ENCODE peak calls at places on chromosome 12, in four cellular contexts. One of them, this sample, is unnamed. For H3K4me1 and H3K36me3, the result is how much of the 10 kb centered on the place peaks cover.

GRCh38 chr12:53976172-53976822 is 1.5 kb upstream of the HOTAIR start:
- DNase-seq in RWPE2: no peak
- DNase-seq in pancreas: no peak
- DNase-seq in body of pancreas: no peak
- DNase-seq in this sample: no peak

GRCh38 chr12:50302686-50303085 is 19.4 kb upstream of the LIMA1 start:
- DNase-seq in RWPE2: no peak
- DNase-seq in body of pancreas: no peak
- DNase-seq in pancreas: no peak
- DNase-seq in this sample: no peak

GRCh38 chr12:42696424-42697149 is 107.0 kb upstream of the PRICKLE1 start:
- DNase-seq in body of pancreas: peak
- DNase-seq in pancreas: no peak
- DNase-seq in RWPE2: no peak
- DNase-seq in this sample: peak

GRCh38 chr12:52716061-52716460 is 12.7 kb upstream of the KRT77 start:
- DNase-seq in pancreas: no peak
- DNase-seq in body of pancreas: no peak
- DNase-seq in RWPE2: no peak
- DNase-seq in this sample: no peak

GRCh38 chr12:92745874-92746553 is 43.2 kb downstream of the PLEKHG7 start:
- DNase-seq in pancreas: no peak
- DNase-seq in body of pancreas: peak
- DNase-seq in RWPE2: peak
- DNase-seq in this sample: peak

GRCh38 chr12:19125325-19125724 is 4.2 kb upstream of the PLEKHA5 start:
- DNase-seq in pancreas: no peak
- DNase-seq in RWPE2: no peak
- DNase-seq in body of pancreas: no peak
- DNase-seq in this sample: no peak

GRCh38 chr12:50825372-50825838 is 17.3 kb upstream of the TMPRSS12 start:
- DNase-seq in body of pancreas: peak
- DNase-seq in pancreas: no peak
- DNase-seq in RWPE2: no peak
- DNase-seq in this sample: no peak

GRCh38 chr12:26113853-26114719 is 10.8 kb downstream of the BHLHE41 start:
- DNase-seq in RWPE2: peak
- DNase-seq in pancreas: peak
- DNase-seq in body of pancreas: peak
- DNase-seq in this sample: peak

GRCh38 chr12:4032906-4033628 is 159.9 kb upstream of the PARP11 start:
- DNase-seq in RWPE2: no peak
- DNase-seq in pancreas: no peak
- DNase-seq in body of pancreas: no peak
- DNase-seq in this sample: no peak

GRCh38 chr12:779745-780734 is 27.7 kb downstream of the WNK1 start:
- DNase-seq in RWPE2: no peak
- DNase-seq in body of pancreas: no peak
- DNase-seq in pancreas: no peak
- DNase-seq in this sample: no peak

GRCh38 chr12:71536939-71537622 is 97.5 kb downstream of the LGR5 start:
- DNase-seq in pancreas: no peak
- DNase-seq in body of pancreas: no peak
- DNase-seq in RWPE2: no peak
- DNase-seq in this sample: no peak

DNA sequence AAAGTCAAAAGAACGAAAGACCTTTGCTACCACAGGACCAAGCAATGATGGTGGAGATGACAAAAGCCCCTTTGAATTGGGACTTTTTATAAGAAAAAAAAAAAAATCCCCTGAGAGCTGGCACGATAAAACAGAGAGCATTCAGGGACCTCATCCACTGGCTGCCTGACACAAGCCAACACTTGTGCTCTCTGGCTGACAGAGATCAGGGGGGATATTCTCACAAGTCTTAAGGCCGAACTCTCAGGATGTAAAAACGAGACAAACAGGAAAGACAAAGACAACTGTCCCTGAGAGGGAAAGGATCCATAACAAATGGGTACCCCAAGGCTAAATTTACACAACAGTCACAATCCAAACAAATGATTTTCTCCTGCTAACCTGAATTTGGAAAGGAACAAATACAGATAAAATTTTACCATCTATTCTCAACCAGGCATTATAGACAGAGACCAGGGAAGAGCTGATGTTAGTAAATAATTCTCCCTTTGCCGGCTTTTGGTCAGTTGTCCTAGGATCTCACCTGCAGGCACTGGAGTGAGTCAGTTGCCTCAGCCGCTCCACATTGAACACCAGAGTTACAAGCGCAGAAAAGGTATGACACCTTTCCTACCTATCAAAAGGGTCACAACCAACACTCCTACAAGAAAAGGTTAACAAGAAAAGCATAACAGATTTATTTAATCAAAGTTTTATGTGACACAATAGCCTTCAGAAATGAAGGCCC is 37.9 kb upstream of the GARIN6 start:
- DNase-seq in RWPE2: no peak
- DNase-seq in pancreas: no peak
- DNase-seq in body of pancreas: no peak
- DNase-seq in this sample: no peak
- H3K4me3 ChIP-seq in RWPE2: no peak
- H3K4me3 ChIP-seq in pancreas: no peak
- H3K4me3 ChIP-seq in body of pancreas: no peak
- H3K4me3 ChIP-seq in this sample: no peak

GRCh38 chr12:111417784-111418593 is 12.3 kb downstream of the SH2B3 start:
- DNase-seq in RWPE2: no peak
- DNase-seq in body of pancreas: no peak
- DNase-seq in pancreas: no peak
- DNase-seq in this sample: no peak

GRCh38 chr12:111417290-111417689 is 11.6 kb downstream of the SH2B3 start:
- DNase-seq in pancreas: no peak
- DNase-seq in body of pancreas: no peak
- DNase-seq in RWPE2: no peak
- DNase-seq in this sample: no peak

GRCh38 chr12:111420494-111420893 is 14.8 kb downstream of the SH2B3 start:
- DNase-seq in body of pancreas: no peak
- DNase-seq in RWPE2: no peak
- DNase-seq in pancreas: no peak
- DNase-seq in this sample: no peak

GRCh38 chr12:111418594-111418880 is 12.8 kb downstream of the SH2B3 start:
- DNase-seq in body of pancreas: no peak
- DNase-seq in RWPE2: no peak
- DNase-seq in pancreas: no peak
- DNase-seq in this sample: no peak

DNA sequence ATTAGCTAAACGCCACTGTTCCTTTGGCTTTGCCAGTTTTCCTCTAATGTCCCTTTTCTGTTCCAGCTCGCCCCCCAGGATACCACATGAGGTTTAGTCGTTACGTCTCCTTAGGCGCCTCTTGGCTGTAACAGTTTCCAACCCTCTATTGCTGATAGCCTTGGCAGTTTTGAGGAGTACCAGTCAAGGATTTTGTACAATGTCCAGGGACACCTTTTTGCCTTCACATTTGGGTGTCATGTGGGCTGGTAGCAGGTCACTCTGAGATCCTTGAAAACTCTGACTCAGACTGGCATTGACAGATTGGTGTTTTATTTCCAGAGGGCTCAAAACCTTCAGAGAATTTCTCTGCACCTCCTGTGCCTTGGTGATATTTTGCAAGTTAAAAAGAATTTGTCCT is 14.1 kb downstream of the SH2B3 start:
- DNase-seq in pancreas: no peak
- DNase-seq in RWPE2: no peak
- DNase-seq in body of pancreas: no peak
- DNase-seq in this sample: no peak
- H3K4me1 ChIP-seq in pancreas: under half
- H3K4me1 ChIP-seq in RWPE2: under half
- H3K4me1 ChIP-seq in body of pancreas: under half
- H3K4me1 ChIP-seq in this sample: half or more

GRCh38 chr12:105196090-105196489 is 39.9 kb downstream of the APPL2 start:
- DNase-seq in RWPE2: no peak
- DNase-seq in body of pancreas: no peak
- DNase-seq in pancreas: no peak
- DNase-seq in this sample: no peak
- H3K36me3 ChIP-seq in RWPE2: under half
- H3K36me3 ChIP-seq in body of pancreas: under half
- H3K36me3 ChIP-seq in pancreas: under half
- H3K36me3 ChIP-seq in this sample: half or more

DNA sequence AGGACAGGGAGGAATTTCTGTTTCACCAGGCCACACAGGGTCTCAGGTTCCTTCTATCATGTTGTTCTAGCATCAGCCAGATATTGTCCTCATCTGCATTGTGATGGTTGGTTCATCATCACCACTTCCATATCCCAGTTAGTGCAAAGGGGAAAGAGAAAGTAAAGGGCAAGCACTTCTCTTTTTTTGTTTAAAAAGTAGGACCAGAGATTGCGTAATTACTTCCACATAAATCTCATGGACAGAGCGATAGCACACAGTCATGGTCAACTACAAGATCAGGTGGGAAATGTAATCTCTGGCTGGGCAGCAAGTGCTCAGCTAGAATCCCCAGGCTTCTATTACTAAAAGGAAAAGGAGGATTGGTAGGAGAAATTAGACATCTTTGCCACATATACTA is 155.1 kb downstream of the KIF21A start:
- DNase-seq in RWPE2: no peak
- DNase-seq in body of pancreas: no peak
- DNase-seq in pancreas: no peak
- DNase-seq in this sample: no peak
- H3K4me3 ChIP-seq in RWPE2: no peak
- H3K4me3 ChIP-seq in body of pancreas: no peak
- H3K4me3 ChIP-seq in pancreas: no peak
- H3K4me3 ChIP-seq in this sample: no peak

GRCh38 chr12:6205144-6205539 is 4.9 kb downstream of the CD9 start:
- DNase-seq in body of pancreas: no peak
- DNase-seq in pancreas: no peak
- DNase-seq in RWPE2: no peak
- DNase-seq in this sample: peak

GRCh38 chr12:6204533-6205143 is 4.4 kb downstream of the CD9 start:
- DNase-seq in body of pancreas: no peak
- DNase-seq in RWPE2: no peak
- DNase-seq in pancreas: no peak
- DNase-seq in this sample: no peak

GRCh38 chr12:6207254-6207942 is 7.2 kb downstream of the CD9 start:
- DNase-seq in RWPE2: no peak
- DNase-seq in pancreas: no peak
- DNase-seq in body of pancreas: no peak
- DNase-seq in this sample: no peak

GRCh38 chr12:6205761-6206160 is 5.6 kb downstream of the CD9 start:
- DNase-seq in pancreas: no peak
- DNase-seq in RWPE2: no peak
- DNase-seq in body of pancreas: no peak
- DNase-seq in this sample: no peak

GRCh38 chr12:6206327-6206726 is 6.1 kb downstream of the CD9 start:
- DNase-seq in body of pancreas: no peak
- DNase-seq in RWPE2: no peak
- DNase-seq in pancreas: no peak
- DNase-seq in this sample: no peak
- H3K4me1 ChIP-seq in body of pancreas: under half
- H3K4me1 ChIP-seq in RWPE2: half or more
- H3K4me1 ChIP-seq in pancreas: under half
- H3K4me1 ChIP-seq in this sample: half or more

GRCh38 chr12:81284137-81284536 is 206.3 kb downstream of the ACSS3 start:
- DNase-seq in pancreas: no peak
- DNase-seq in RWPE2: no peak
- DNase-seq in body of pancreas: no peak
- DNase-seq in this sample: no peak
- H3K36me3 ChIP-seq in pancreas: under half
- H3K36me3 ChIP-seq in RWPE2: under half
- H3K36me3 ChIP-seq in body of pancreas: under half
- H3K36me3 ChIP-seq in this sample: under half

DNA sequence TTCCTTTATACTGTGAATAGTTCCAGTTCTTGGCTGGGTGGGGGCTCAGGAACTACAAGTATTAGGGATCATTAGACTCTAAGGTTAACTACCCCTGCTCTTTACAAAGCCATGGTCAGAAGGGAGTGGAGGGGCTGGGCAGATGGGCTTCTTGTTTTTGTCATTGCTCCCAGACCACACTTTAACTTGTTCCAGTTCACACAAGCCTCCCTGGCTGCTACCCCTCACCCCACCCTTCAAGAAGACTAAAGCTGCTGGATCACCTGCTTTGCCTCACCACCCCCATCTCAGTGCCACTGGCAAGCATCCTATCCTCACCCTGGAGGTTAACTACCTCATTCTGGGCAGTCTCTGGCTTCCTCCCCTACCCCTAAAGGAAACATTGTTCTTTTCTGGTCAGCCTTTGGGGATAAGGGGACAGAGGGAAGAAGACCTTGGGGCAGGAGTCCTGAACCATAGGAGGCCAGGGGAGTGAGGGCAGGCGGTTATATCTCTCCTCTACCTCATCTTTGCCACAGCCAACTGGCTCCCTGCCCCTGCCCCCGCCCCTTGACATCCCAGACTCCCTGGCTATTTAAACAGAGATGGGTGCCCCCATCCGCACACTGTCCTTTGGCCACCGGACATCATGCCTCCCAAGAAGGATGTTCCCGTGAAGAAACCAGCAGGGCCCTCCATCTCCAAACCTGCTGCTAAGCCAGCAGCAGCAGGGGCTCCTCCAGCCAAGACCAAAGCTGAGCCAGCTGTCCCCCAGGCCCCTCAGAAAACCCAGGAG is 1.1 kb downstream of the MYL6B start:
- DNase-seq in body of pancreas: no peak
- DNase-seq in RWPE2: no peak
- DNase-seq in pancreas: no peak
- DNase-seq in this sample: no peak
- H3K4me3 ChIP-seq in body of pancreas: no peak
- H3K4me3 ChIP-seq in RWPE2: peak
- H3K4me3 ChIP-seq in pancreas: no peak
- H3K4me3 ChIP-seq in this sample: peak

This sample was measured in left ventricle myocardium inferior.